ENCODE peak calls at places on chromosomes 2 and 18, in seven cellular contexts. M is PC-3, F is adipocyte, H is GM23248, O is neuronal stem cell, Q is MM.1S, W is small intestine. D is an unnamed sample.

GRCh38 chr2:79223539-79223938 is 64.0 kb upstream of the REG3A start:
- DNase-seq in M (no peak), H (no peak), W (no peak), F (no peak), Q (no peak), O (no peak), D (no peak)

GRCh38 chr2:176072951-176073904 is 10.5 kb downstream of the EVX2 start:
- DNase-seq in F (no peak), Q (no peak), H (no peak), W (no peak), M (no peak), O (no peak), D (peak; percentile 85)

GRCh38 chr2:72719416-72719815 is 106.4 kb downstream of the EXOC6B start:
- DNase-seq in O (peak; percentile 12), H (no peak), M (peak; percentile 80), W (no peak), Q (peak; percentile 11), F (peak; percentile 15), D (peak; percentile 15)

GRCh38 chr18:13811993-13812392 is 12.0 kb upstream of the MC5R start:
- DNase-seq in O (no peak), Q (no peak), F (no peak), M (peak; percentile 36), H (peak; percentile 22), W (no peak), D (peak; percentile 32)

GRCh38 chr2:189836644-189837043 is 52.4 kb downstream of the PMS1 start:
- DNase-seq in W (no peak), H (peak; percentile 78), O (no peak), F (peak; percentile 94), M (peak; percentile 80), Q (no peak), D (peak; percentile 72)

GRCh38 chr2:53500181-53500580 is 267.4 kb upstream of the CHAC2 start:
- DNase-seq in M (peak; percentile 22), O (no peak), H (no peak), W (no peak), F (no peak), Q (no peak), D (no peak)

GRCh38 chr2:212672186-212672585 is 133.6 kb upstream of the ERBB4 start:
- DNase-seq in F (peak; percentile 16), W (no peak), H (peak; percentile 51), O (no peak), M (no peak), Q (no peak), D (no peak)

GRCh38 chr2:196324212-196324611 is 152.8 kb upstream of the STK17B start:
- DNase-seq in Q (no peak), F (peak; percentile 46), M (no peak), O (no peak), W (no peak), H (peak; percentile 83), D (no peak)

GRCh38 chr2:232980683-232981082 is 32.4 kb downstream of the NGEF start:
- DNase-seq in H (peak; percentile 34), W (peak; percentile 15), F (no peak), M (peak; percentile 57), Q (no peak), O (no peak), D (no peak)

GRCh38 chr2:107747964-107748583 is 78.6 kb upstream of the RGPD4 start:
- DNase-seq in W (no peak), H (no peak), O (no peak), M (no peak), F (no peak), Q (no peak), D (no peak)

GRCh38 chr2:11248-11941 is 34.9 kb downstream of the FAM110C start:
- DNase-seq in F (peak; percentile 53), H (peak; percentile 57), W (peak; percentile 25), M (peak; percentile 28), O (peak; percentile 80), Q (peak; percentile 46), D (peak; percentile 70)

GRCh38 chr2:16773080-16773713 is 107.6 kb upstream of the CYRIA start:
- DNase-seq in F (peak; percentile 82), O (peak; percentile 62), H (peak; percentile 74), Q (peak; percentile 64), W (peak; percentile 44), M (peak; percentile 56), D (peak; percentile 77)

GRCh38 chr2:195343540-195343939 is 313.5 kb upstream of the SLC39A10 start:
- DNase-seq in F (no peak), H (no peak), W (no peak), Q (no peak), O (no peak), M (no peak), D (no peak)

GRCh38 chr18:24543408-24544140 is 83.1 kb downstream of the HRH4 start:
- DNase-seq in M (no peak), O (no peak), F (no peak), Q (no peak), H (no peak), W (peak; percentile 44), D (no peak)

GRCh38 chr2:42104621-42105020 is 56.8 kb downstream of the PKDCC start:
- DNase-seq in M (no peak), Q (no peak), O (no peak), F (no peak), H (no peak), W (no peak), D (no peak)

GRCh38 chr18:11995445-11996189 is 14.3 kb downstream of the IMPA2 start:
- DNase-seq in M (peak; percentile 81), W (peak; percentile 79), O (peak; percentile 48), H (peak; percentile 84), F (peak; percentile 86), Q (peak; percentile 55), D (peak; percentile 75)

GRCh38 chr2:229980440-229981184 is 58.3 kb downstream of the FBXO36 start:
- DNase-seq in M (peak; percentile 23), H (peak; percentile 82), Q (no peak), F (peak; percentile 7), O (no peak), W (peak; percentile 33), D (peak; percentile 50)

GRCh38 chr2:23617167-23617787 is 232.3 kb downstream of the KLHL29 start:
- DNase-seq in M (no peak), W (no peak), Q (no peak), F (peak; percentile 82), O (no peak), H (peak; percentile 87), D (no peak)

GRCh38 chr2:236875906-236876505 is 209.7 kb upstream of the COPS8 start:
- DNase-seq in F (no peak), M (peak; percentile 79), W (peak; percentile 62), Q (no peak), H (no peak), O (no peak), D (no peak)

GRCh38 chr2:214587442-214587841 is 176.6 kb downstream of the VWC2L start:
- DNase-seq in H (no peak), W (no peak), Q (no peak), M (peak; percentile 24), F (no peak), O (no peak), D (no peak)

GRCh38 chr18:72114801-72115594 is 429.1 kb downstream of the CBLN2 start:
- DNase-seq in M (peak; percentile 76), Q (no peak), F (no peak), H (no peak), W (no peak), O (no peak), D (no peak)

GRCh38 chr2:134440336-134440909 is 186.6 kb downstream of the MGAT5 start:
- DNase-seq in H (no peak), F (no peak), O (no peak), Q (no peak), W (no peak), M (no peak), D (no peak)

GRCh38 chr2:10080536-10081304 is 509 bp upstream of the CYS1 start:
- DNase-seq in W (no peak), M (no peak), H (no peak), F (no peak), O (no peak), Q (peak; percentile 44), D (no peak)

GRCh38 chr18:10661333-10661732 is 135.5 kb downstream of the NAPG start:
- DNase-seq in H (peak; percentile 48), Q (no peak), M (no peak), F (peak; percentile 19), W (peak; percentile 8), O (no peak), D (no peak)

GRCh38 chr2:180336550-180336949 is 329.5 kb upstream of the CWC22 start:
- DNase-seq in H (no peak), W (no peak), Q (no peak), O (no peak), M (no peak), F (no peak), D (no peak)

GRCh38 chr2:46981662-46982351 is 66.2 kb upstream of the MCFD2 start:
- DNase-seq in Q (no peak), W (peak; percentile 94), O (no peak), M (no peak), F (no peak), H (no peak), D (no peak)
- H3K9me3 ChIP-seq in Q (no peaks in the 10 kb centered on the region), W (no peaks in the 10 kb centered on the region), O (no peaks in the 10 kb centered on the region), M (no peaks in the 10 kb centered on the region), F (no peaks in the 10 kb centered on the region), H (no peaks in the 10 kb centered on the region), D (no peaks in the 10 kb centered on the region)

GRCh38 chr18:56146565-56146964 is 491.8 kb downstream of the TXNL1 start:
- DNase-seq in Q (no peak), W (no peak), F (no peak), M (peak; percentile 61), O (no peak), H (peak; percentile 64), D (no peak)
- H3K9me3 ChIP-seq in Q (no peaks in the 10 kb centered on the region), W (no peaks in the 10 kb centered on the region), F (no peaks in the 10 kb centered on the region), M (no peaks in the 10 kb centered on the region), O (peaks cover 3% of the 10 kb centered on the region), H (no peaks in the 10 kb centered on the region), D (no peaks in the 10 kb centered on the region)

GRCh38 chr2:33595385-33595784 is 3.7 kb downstream of the FAM98A start:
- DNase-seq in W (no peak), H (no peak), O (no peak), F (no peak), M (no peak), Q (no peak), D (no peak)
- H3K9me3 ChIP-seq in W (no peaks in the 10 kb centered on the region), H (no peaks in the 10 kb centered on the region), O (no peaks in the 10 kb centered on the region), F (no peaks in the 10 kb centered on the region), M (no peaks in the 10 kb centered on the region), Q (no peaks in the 10 kb centered on the region), D (no peaks in the 10 kb centered on the region)

GRCh38 chr2:234661146-234661545 is 164.3 kb upstream of the ARL4C start:
- DNase-seq in O (no peak), W (no peak), Q (no peak), H (no peak), M (no peak), F (no peak), D (no peak)

GRCh38 chr2:234666911-234667310 is 170.0 kb upstream of the ARL4C start:
- DNase-seq in O (no peak), H (no peak), W (no peak), Q (no peak), F (no peak), M (no peak), D (no peak)

GRCh38 chr2:234665304-234665703 is 168.4 kb upstream of the ARL4C start:
- DNase-seq in O (no peak), F (no peak), H (no peak), W (no peak), M (no peak), Q (no peak), D (no peak)

GRCh38 chr2:234661849-234662248 is 165.0 kb upstream of the ARL4C start:
- DNase-seq in F (no peak), Q (no peak), W (no peak), H (no peak), O (no peak), M (no peak), D (no peak)
- H3K9me3 ChIP-seq in F (peaks cover 29% of the 10 kb centered on the region), Q (no peaks in the 10 kb centered on the region), W (no peaks in the 10 kb centered on the region), H (no peaks in the 10 kb centered on the region), O (peaks cover 25% of the 10 kb centered on the region), M (no peaks in the 10 kb centered on the region), D (no peaks in the 10 kb centered on the region)